ENCODE peak calls at places on chromosomes 11 and 22, in five cellular contexts. X, G, I, Q and R are unnamed samples.

GRCh38 chr11:12474871-12475270 is 97.5 kb downstream of the PARVA start:
- DNase-seq in Q (no peak), G (no peak), X (no peak), I (no peak), R (no peak)

GRCh38 chr11:67395555-67396257 is 3.9 kb downstream of the RAD9A start:
- DNase-seq in Q (no peak), I (no peak), G (no peak), X (no peak), R (no peak)

GRCh38 chr11:56333156-56333555 is 12.7 kb upstream of the OR8K1 start:
- DNase-seq in I (no peak), G (no peak), X (no peak), Q (no peak), R (no peak)

GRCh38 chr11:46755962-46756361 is 36.9 kb downstream of the F2 start:
- DNase-seq in Q (no peak), G (no peak), X (no peak), I (no peak), R (no peak)

GRCh38 chr22:44088976-44089570 is 65.0 kb downstream of the PARVB start:
- DNase-seq in G (no peak), I (no peak), Q (no peak), X (no peak), R (peak; percentile 58)

GRCh38 chr22:44359496-44360110 is 46.9 kb upstream of the SHISAL1 start:
- DNase-seq in G (no peak), Q (no peak), X (no peak), I (no peak), R (no peak)

GRCh38 chr11:71495286-71496090 is 31.6 kb upstream of the KRTAP5-7 start:
- DNase-seq in X (no peak), Q (no peak), G (no peak), I (no peak), R (no peak)

GRCh38 chr11:45301537-45302246 is 15.6 kb upstream of the SYT13 start:
- DNase-seq in Q (no peak), X (no peak), I (no peak), G (no peak), R (no peak)

GRCh38 chr11:63445720-63446119 is 45.2 kb downstream of the PLAAT5 start:
- DNase-seq in X (peak; percentile 58), G (no peak), Q (no peak), I (no peak), R (peak; percentile 22)

GRCh38 chr22:41979423-41980250 is 10.4 kb downstream of the SEPTIN3 start:
- DNase-seq in Q (no peak), G (no peak), X (no peak), I (no peak), R (no peak)

GRCh38 chr11:67564230-67564629 is 19.4 kb upstream of the GSTP1 start:
- DNase-seq in X (peak; percentile 63), I (no peak), G (no peak), Q (no peak), R (no peak)

GRCh38 chr11:4090258-4090657 is 4.3 kb upstream of the RRM1 start:
- DNase-seq in Q (no peak), G (no peak), I (no peak), X (no peak), R (no peak)

GRCh38 chr22:31122532-31123291 is at the start of gene INPP5J:
- DNase-seq in I (no peak), X (peak; percentile 44), G (peak; percentile 80), Q (peak; percentile 65), R (peak; percentile 57)

GRCh38 chr22:49676783-49677494 is 150.7 kb downstream of the BRD1 start:
- DNase-seq in G (no peak), X (no peak), Q (no peak), I (no peak), R (no peak)

GRCh38 chr11:78149646-78150045 is 10.2 kb upstream of the ALG8 start:
- DNase-seq in X (peak; percentile 92), Q (no peak), I (no peak), G (no peak), R (peak; percentile 39)

GRCh38 chr11:2088746-2089535 is 50.2 kb downstream of the IGF2 start:
- DNase-seq in I (no peak), X (peak; percentile 25), G (peak; percentile 43), Q (no peak), R (no peak)

GRCh38 chr11:129946965-129947364 is 51.6 kb upstream of the NFRKB start:
- DNase-seq in X (no peak), G (no peak), I (no peak), Q (no peak), R (no peak)

GRCh38 chr11:129946256-129946655 is 50.9 kb upstream of the NFRKB start:
- DNase-seq in X (no peak), G (no peak), I (no peak), Q (no peak), R (no peak)

GRCh38 chr11:129949067-129949466 is 53.6 kb downstream of the PRDM10 start:
- DNase-seq in X (no peak), I (no peak), Q (no peak), G (no peak), R (no peak)

GRCh38 chr11:129945377-129945776 is 50.0 kb upstream of the NFRKB start:
- DNase-seq in Q (no peak), G (no peak), X (no peak), I (no peak), R (no peak)

DNA sequence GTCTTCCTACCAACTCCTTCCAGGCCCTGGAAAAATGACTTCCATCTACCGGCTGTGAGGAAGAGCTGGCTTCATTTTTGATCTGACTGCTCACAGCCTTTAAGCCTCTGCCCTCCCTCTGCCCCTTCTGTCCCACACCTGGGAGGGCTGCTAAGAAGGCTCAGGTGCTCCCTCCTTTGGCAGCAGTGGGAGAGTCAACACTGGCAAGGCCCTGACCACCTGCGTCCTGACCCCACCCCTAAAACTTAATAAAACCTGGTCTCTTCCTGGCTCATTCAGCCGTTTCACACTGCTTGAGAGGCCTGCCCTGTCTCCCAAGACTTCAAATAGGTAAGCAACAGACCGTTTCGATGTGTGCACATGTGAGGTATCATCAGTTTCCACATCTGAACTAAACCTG is 52.1 kb upstream of the NFRKB start:
- DNase-seq in Q (no peak), I (no peak), G (peak; percentile 71), X (no peak), R (no peak)
- TF ChIP-seq CTCF in Q (no peak), I (no peak), G (peak; percentile 75), X (peak; percentile 29), R (no peak)

GRCh38 chr22:43088616-43088978 is 594 bp downstream of the TTLL1 start:
- DNase-seq in X (no peak), G (no peak), Q (no peak), I (no peak), R (no peak)
- H3K27ac ChIP-seq in X (peak overlapping the region; percentile 46), G (peak overlapping the region; percentile 28), Q (no peak overlapping the region), I (peak overlapping the region; percentile 82), R (peak overlapping the region; percentile 85)

GRCh38 chr22:45502215-45503070 is at the start of gene FBLN1:
- DNase-seq in Q (no peak), I (no peak), X (peak; percentile 34), G (peak; percentile 85), R (peak; percentile 16)
- TF ChIP-seq CTCF in Q (no peak), I (no peak), X (peak; percentile 29), G (peak; percentile 24), R (no peak)

DNA sequence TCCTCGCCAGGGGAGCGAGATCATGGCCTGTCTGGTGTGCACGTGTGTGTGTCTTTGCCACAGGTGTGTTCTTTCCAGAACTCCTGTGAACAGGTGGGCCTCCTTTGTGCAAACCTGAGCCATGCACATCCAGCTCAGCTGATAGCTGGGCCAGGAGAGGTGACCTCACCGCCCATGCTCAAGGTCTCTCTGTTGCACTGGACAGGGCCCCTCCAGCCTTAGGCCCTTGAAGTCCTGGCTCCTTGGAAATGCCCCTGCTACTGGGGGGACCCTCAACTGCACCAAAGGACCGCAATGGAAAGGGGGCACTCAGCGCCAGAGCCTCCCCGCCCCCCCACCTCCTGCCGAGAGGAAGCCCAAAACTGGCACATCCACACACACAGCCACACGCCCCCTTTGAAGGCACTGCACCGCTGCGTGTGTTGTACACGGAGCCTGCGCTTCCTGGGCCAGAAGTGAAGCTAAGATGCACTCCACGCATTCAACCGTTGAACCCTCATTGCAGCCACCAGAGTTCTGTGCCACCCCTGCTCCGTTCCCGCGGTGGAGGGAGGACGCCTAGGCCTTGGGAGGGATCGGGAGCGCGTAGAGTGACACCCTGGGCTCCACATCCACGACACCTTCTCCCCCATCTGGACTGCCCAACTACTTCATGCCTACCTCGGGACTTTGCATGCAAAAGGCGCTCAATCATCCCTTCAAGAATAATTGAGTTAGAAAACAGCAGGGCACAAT is 16.4 kb upstream of the IL2RB start:
- DNase-seq in G (no peak), Q (no peak), X (no peak), I (no peak), R (no peak)
- H3K27ac ChIP-seq in G (no peak overlapping the region), Q (peak overlapping the region; percentile 70), X (no peak overlapping the region), I (peak overlapping the region; percentile 61), R (no peak overlapping the region)

GRCh38 chr22:23533328-23533762 is 46.7 kb downstream of the IGLL1 start:
- DNase-seq in G (peak; percentile 91), I (no peak), Q (no peak), X (no peak), R (peak; percentile 2)
- TF ChIP-seq CTCF in G (peak; percentile 25), I (peak; percentile 20), Q (peak; percentile 56), X (no peak), R (peak; percentile 25)

DNA sequence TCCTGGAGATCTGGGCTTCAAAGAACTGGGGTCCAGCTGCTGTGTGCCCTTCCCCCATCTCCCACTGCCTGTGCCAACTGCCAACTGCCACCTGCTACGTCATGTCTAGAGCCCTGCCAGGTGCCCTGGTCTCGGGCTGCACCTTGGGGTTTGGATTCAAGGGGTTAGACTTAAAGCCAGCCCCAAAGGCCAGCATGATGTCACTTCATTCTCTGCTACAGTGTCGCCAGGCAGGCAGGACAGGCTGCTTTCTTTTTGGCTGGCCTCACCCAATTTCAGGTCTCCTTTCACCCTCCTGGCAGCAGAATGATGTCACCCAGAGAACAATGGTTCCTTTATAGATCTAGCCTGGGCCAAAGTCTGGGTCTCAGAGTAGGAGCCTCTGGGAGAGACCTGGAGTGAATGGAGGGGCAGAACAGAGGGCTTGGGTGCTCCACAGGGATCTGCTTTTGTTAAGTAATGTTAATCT is 79.5 kb upstream of the CRYBB3 start:
- DNase-seq in X (peak; percentile 77), I (no peak), Q (peak; percentile 58), G (peak; percentile 59), R (no peak)
- H3K27ac ChIP-seq in X (peak overlapping the region; percentile 95), I (peak overlapping the region; percentile 88), Q (peak overlapping the region; percentile 80), G (peak overlapping the region; percentile 57), R (peak overlapping the region; percentile 74)

DNA sequence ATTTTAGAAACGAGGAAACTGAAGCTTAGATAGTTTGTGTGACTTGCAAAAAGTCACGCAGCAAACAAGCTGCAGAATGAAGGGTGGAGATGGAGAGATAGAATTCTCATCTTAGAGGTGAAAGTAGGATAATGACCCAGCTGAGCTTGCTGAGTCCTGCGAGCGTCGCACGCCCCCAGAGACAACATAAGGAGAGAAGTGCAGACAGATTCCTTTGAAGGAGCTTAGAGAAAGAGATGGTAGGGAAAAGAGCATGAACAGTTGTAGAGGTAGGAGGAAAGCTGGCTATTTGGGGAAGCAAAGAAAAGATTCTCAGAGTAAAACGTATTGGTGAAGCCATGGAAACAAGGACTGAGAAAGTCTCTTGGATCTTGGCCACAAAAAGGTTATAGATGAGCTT is 44.7 kb downstream of the FAM83F start:
- DNase-seq in X (no peak), G (no peak), I (no peak), Q (no peak), R (no peak)
- TF ChIP-seq CTCF in X (no peak), G (no peak), I (no peak), Q (no peak), R (no peak)